ENCODE peak calls at places on chromosomes 12 and 14, in ten cellular contexts. B is IMR-90, W is neural crest cell, M is left lung, R is neural progenitor cell, E is Calu3, L is GM23338, G is astrocyte of the spinal cord, T is cardiac muscle cell, J is right atrium auricular region. I is an unnamed sample.

GRCh38 chr14:94011795-94012194 is 14.3 kb upstream of the OTUB2 start:
- DNase-seq in B (no peak), W (no peak), M (no peak), R (no peak), E (no peak), L (no peak), G (peak), T (peak), J (no peak), I (no peak)

GRCh38 chr12:92059976-92060375 is 85.7 kb downstream of the BTG1 start:
- DNase-seq in B (peak), W (no peak), M (no peak), R (no peak), E (no peak), L (no peak), G (peak), T (no peak), J (no peak), I (peak)

GRCh38 chr12:58393152-58393551 is 451.8 kb downstream of the ATP23 start:
- DNase-seq in B (peak), W (no peak), M (no peak), R (no peak), E (no peak), L (no peak), G (peak), T (no peak), J (no peak), I (peak)

GRCh38 chr14:88322505-88323085 is 474 bp downstream of the KCNK10 start:
- DNase-seq in B (no peak), W (no peak), M (no peak), R (peak), E (no peak), L (peak), G (no peak), T (no peak), J (no peak), I (no peak)

GRCh38 chr12:70756791-70757190 is 119.6 kb upstream of the PTPRB start:
- DNase-seq in B (no peak), W (no peak), M (no peak), R (no peak), E (no peak), L (no peak), G (no peak), T (no peak), J (no peak), I (no peak)

GRCh38 chr14:23816371-23816770 is 137.2 kb upstream of the DHRS4 start:
- DNase-seq in B (no peak), W (no peak), M (no peak), R (no peak), E (no peak), L (no peak), G (no peak), T (no peak), J (no peak), I (no peak)

GRCh38 chr14:57390806-57391562 is 598 bp downstream of the NAA30 start:
- DNase-seq in B (peak), W (peak), M (peak), R (peak), E (peak), L (peak), G (peak), T (peak), J (no peak), I (no peak)

GRCh38 chr12:26845057-26845666 is 12.2 kb upstream of the ITPR2 start:
- DNase-seq in B (peak), W (peak), M (no peak), R (peak), E (peak), L (peak), G (peak), T (peak), J (peak), I (peak)

GRCh38 chr14:52048641-52049204 is 20.1 kb downstream of the NID2 start:
- DNase-seq in B (no peak), W (no peak), M (no peak), R (no peak), E (no peak), L (peak), G (peak), T (no peak), J (no peak), I (peak)

GRCh38 chr12:104750061-104750460 is 208.0 kb downstream of the SLC41A2 start:
- DNase-seq in B (peak), W (no peak), M (no peak), R (no peak), E (peak), L (no peak), G (peak), T (no peak), J (no peak), I (peak)

GRCh38 chr14:103732868-103733626 is 17.4 kb downstream of the ZFYVE21 start:
- DNase-seq in B (no peak), W (no peak), M (no peak), R (no peak), E (no peak), L (no peak), G (no peak), T (no peak), J (no peak), I (no peak)

GRCh38 chr14:48247972-48248371 is 572.6 kb upstream of the MDGA2 start:
- DNase-seq in B (no peak), W (no peak), M (no peak), R (no peak), E (no peak), L (no peak), G (no peak), T (no peak), J (no peak), I (no peak)

GRCh38 chr14:106538193-106538592 is 1011.8 kb downstream of the TMEM121 start:
- DNase-seq in B (no peak), W (no peak), M (no peak), R (no peak), E (no peak), L (no peak), G (no peak), T (no peak), J (no peak), I (no peak)

GRCh38 chr12:99767809-99768208 is 120.3 kb downstream of the GARIN6 start:
- DNase-seq in B (peak), W (no peak), M (no peak), R (no peak), E (no peak), L (peak), G (peak), T (peak), J (no peak), I (no peak)

GRCh38 chr12:124874188-124874587 is 10.5 kb upstream of the SCARB1 start:
- DNase-seq in B (no peak), W (no peak), M (peak), R (no peak), E (no peak), L (no peak), G (no peak), T (no peak), J (no peak), I (no peak)

GRCh38 chr12:109458086-109458485 is 19.0 kb downstream of the KCTD10 start:
- DNase-seq in B (peak), W (no peak), M (no peak), R (no peak), E (no peak), L (no peak), G (peak), T (no peak), J (no peak), I (peak)

GRCh38 chr14:68412505-68413496 is 380.1 kb downstream of the ZFP36L1 start:
- DNase-seq in B (no peak), W (no peak), M (no peak), R (no peak), E (no peak), L (no peak), G (no peak), T (no peak), J (no peak), I (no peak)

GRCh38 chr14:67574806-67575205 is 25.3 kb downstream of the PIGH start:
- DNase-seq in B (no peak), W (no peak), M (no peak), R (no peak), E (no peak), L (no peak), G (no peak), T (no peak), J (no peak), I (no peak)

GRCh38 chr14:65373671-65374039 is 38.9 kb upstream of the FUT8 start:
- DNase-seq in B (no peak), W (no peak), M (no peak), R (no peak), E (no peak), L (no peak), G (no peak), T (no peak), J (no peak), I (no peak)

GRCh38 chr14:95274874-95275273 is 44.8 kb downstream of the CLMN start:
- DNase-seq in B (no peak), W (no peak), M (no peak), R (no peak), E (no peak), L (no peak), G (no peak), T (no peak), J (no peak), I (no peak)

GRCh38 chr14:60488175-60488574 is 2.3 kb upstream of the C14orf39 start:
- DNase-seq in B (no peak), W (no peak), M (no peak), R (no peak), E (no peak), L (peak), G (no peak), T (no peak), J (no peak), I (no peak)
- TF ChIP-seq CTCF in B (peak), W (peak), M (no peak), R (peak), E (no peak), L (peak), G (no peak), T (peak), J (peak), I (no peak)

DNA sequence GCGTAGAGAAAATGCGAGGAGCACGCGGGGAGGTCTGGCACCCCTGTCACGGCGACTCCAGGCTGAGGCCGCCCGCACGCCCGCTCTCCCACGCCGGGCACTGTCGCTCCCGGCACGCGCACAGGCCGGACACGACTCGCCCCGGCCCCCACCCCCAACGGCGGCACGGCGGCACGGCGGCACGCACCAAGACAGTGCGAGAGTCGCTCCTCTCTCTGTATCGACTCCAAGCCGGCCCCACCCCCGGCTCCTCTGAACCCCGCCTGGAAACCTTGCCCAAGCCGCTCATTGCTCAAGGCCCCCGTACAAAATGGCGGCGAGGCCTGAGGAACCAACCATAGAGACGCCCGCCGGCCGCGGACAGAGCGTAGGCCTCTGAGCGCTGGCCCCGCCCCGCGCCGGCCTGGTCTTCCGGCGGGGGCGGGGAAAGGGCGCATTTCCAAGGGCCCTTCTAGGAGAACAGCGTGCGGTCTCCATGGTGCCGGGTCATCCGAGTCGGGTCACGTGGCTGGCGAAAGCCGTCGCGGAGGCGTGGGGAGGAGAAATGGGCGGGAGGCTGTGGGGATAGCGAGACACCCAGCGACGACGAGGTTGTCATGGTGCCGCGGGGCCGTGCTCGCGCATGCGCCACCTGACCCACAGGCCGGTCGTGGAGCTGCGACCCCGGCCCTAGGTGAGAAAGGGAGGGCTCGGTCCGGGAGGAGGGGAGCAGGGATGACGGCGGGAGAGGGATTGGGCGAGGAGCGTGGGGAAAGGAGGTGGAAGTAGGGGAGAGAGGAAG is at the start of gene CIPC:
- DNase-seq in B (peak), W (peak), M (peak), R (peak), E (peak), L (peak), G (peak), T (peak), J (peak), I (peak)
- TF ChIP-seq CTCF in B (no peak), W (peak), M (peak), R (no peak), E (no peak), L (no peak), G (no peak), T (no peak), J (no peak), I (no peak)

GRCh38 chr14:99529899-99530298 is 48.7 kb downstream of the CCNK start:
- DNase-seq in B (peak), W (no peak), M (no peak), R (no peak), E (no peak), L (no peak), G (peak), T (no peak), J (no peak), I (no peak)
- TF ChIP-seq CTCF in B (no peak), W (no peak), M (no peak), R (no peak), E (no peak), L (no peak), G (no peak), T (no peak), J (no peak), I (no peak)

DNA sequence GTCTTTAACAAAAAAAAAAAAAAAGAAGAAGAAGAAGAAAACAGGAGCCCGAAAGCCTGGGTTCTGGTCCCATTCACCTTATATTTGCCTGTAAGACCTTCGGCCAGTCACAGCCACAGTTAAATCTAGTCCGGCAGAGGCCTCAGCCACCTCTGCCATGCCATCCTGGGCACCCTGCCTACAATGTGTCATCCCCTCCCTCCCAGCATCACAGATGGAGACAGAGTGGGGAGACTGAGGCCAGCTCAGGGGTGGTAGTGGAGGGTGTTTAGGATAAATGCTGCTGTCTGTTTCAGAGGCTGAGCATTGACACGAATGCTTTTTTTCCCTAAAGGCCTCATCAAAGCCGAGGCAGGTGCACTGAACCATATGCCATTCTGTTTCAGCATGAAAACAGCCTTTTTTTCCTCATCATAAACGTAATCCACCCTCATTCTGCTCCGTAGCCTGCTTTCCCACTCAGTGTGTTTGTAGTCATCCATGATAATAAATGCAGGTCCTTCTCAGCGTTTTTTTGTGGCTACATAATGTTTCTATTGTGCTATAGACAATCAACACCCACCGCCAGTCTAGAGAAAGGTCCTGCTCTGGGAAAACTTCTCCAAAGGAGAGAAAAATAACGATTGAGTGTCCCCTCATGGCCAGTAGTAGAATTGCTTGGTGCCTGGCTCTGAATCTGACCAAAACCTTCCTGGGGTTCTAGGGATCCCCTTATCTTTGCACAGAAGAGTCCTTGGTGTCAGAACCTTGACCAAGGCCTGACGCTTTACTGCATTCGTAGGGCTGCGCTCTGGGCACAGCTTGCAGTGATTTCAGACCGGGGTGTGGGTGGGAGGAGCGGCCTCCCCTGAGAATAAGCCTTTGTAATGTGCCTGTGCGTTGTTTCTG is 41.1 kb upstream of the TSPAN9 start:
- DNase-seq in B (peak), W (no peak), M (no peak), R (peak), E (no peak), L (peak), G (peak), T (peak), J (no peak), I (peak)
- TF ChIP-seq CTCF in B (peak), W (peak), M (no peak), R (peak), E (peak), L (peak), G (peak), T (peak), J (peak), I (peak)

GRCh38 chr12:52695039-52695438 is 8.3 kb downstream of the KRT77 start:
- DNase-seq in B (no peak), W (no peak), M (no peak), R (no peak), E (no peak), L (no peak), G (no peak), T (no peak), J (no peak), I (no peak)
- TF ChIP-seq CTCF in B (no peak), W (no peak), M (no peak), R (no peak), E (no peak), L (no peak), G (no peak), T (no peak), J (no peak), I (no peak)

DNA sequence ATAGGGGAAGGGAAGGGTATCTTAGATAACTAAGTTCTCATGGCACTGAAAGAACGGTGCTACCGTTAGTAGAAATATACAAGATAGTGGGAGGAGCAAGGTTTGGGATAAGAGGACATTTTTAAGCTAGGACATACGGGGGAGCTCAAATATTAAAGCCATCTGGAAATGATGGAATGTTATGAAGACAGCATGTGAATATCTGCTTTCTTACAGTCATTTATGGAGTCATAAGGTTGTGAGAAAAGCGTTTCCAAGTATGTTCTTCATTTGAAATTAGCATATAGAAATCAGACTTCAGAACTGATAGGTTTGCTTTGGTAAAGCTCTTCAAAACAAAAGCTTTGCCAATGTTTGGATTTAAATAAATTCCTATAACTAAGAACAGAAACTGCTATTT is 62.3 kb downstream of the OTOGL start:
- DNase-seq in B (no peak), W (no peak), M (no peak), R (no peak), E (no peak), L (no peak), G (no peak), T (no peak), J (no peak), I (no peak)
- TF ChIP-seq CTCF in B (no peak), W (no peak), M (no peak), R (no peak), E (no peak), L (no peak), G (no peak), T (no peak), J (no peak), I (no peak)

DNA sequence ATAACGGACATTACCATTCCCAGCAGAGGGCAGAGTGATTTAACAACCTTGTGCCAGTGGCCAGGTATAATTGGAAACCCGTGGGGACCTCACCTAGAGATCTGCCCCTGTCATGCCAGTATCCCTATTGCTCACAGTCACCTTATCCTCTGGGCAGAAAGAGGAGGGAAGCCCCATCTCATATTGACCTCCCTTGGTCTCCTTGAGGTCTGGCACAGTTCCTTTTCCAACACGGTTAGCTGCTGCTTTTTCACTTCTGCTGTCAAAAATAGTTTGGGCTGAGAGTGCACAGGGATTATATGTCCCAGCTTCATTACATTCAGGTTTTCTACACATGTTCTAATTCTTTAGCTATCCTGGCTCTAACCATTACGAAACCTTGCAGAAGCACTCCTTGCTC is 111.6 kb upstream of the MIS18BP1 start:
- DNase-seq in B (no peak), W (no peak), M (no peak), R (no peak), E (no peak), L (peak), G (no peak), T (no peak), J (no peak), I (no peak)
- TF ChIP-seq CTCF in B (no peak), W (no peak), M (no peak), R (peak), E (no peak), L (peak), G (no peak), T (no peak), J (no peak), I (no peak)

GRCh38 chr12:3293446-3294161 is 197.4 kb upstream of the PRMT8 start:
- DNase-seq in B (peak), W (no peak), M (no peak), R (no peak), E (no peak), L (no peak), G (no peak), T (no peak), J (no peak), I (peak)
- TF ChIP-seq CTCF in B (no peak), W (no peak), M (no peak), R (no peak), E (no peak), L (no peak), G (peak), T (peak), J (peak), I (peak)

DNA sequence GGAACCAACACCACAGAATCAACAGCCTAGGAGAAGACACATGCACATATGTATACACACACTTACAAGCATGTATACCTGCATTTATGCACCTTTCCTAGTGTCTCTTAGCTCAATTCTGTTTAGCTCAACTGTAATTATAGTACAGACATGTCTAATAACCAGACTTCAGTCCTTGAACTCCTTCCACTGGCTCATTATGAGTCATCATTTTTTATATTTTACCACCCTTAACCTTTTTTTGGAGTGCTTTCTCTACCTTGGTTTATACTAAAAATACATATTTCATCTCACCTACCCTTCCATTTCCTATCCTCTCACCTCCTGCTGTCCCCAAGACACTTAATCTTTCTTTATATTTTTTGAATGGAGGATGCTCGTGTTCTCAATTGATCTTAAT is 110.4 kb downstream of the ARID2 start:
- DNase-seq in B (no peak), W (no peak), M (no peak), R (no peak), E (no peak), L (no peak), G (no peak), T (no peak), J (no peak), I (no peak)
- TF ChIP-seq CTCF in B (no peak), W (no peak), M (no peak), R (no peak), E (no peak), L (no peak), G (no peak), T (no peak), J (no peak), I (no peak)

I was measured in brain microvascular endothelial cell.